ENCODE peak calls at places on chromosomes 3 and 15, in nine cellular contexts. S is hepatocyte; F is pons; Z is EL; H is GM13976; G is NT2/D1; A is activated CD4-positive, alpha-beta T cell treated with anti-CD3 and anti-CD28 coated beads, Interleukin-2, amount 50 U/mL, for 24 hours; U is AG04449; C is H4. I is an unnamed sample.

GRCh38 chr3:137360531-137361201 is 402.9 kb downstream of the IL20RB start:
- DNase-seq in S (no peak), F (no peak), Z (no peak), H (no peak), G (no peak), A (no peak), U (no peak), C (no peak), I (no peak)

GRCh38 chr3:197510642-197511018 is 45.1 kb downstream of the BDH1 start:
- DNase-seq in S (no peak), F (no peak), Z (no peak), H (peak), G (no peak), A (no peak), U (no peak), C (no peak), I (no peak)

GRCh38 chr3:170909129-170909903 is 879 bp upstream of the EIF5A2 start:
- DNase-seq in S (peak), F (no peak), Z (peak), H (no peak), G (no peak), A (no peak), U (peak), C (peak), I (peak)

GRCh38 chr3:156211583-156211982 is 91.2 kb downstream of the KCNAB1 start:
- DNase-seq in S (no peak), F (no peak), Z (peak), H (no peak), G (no peak), A (no peak), U (peak), C (no peak), I (peak)

GRCh38 chr15:62835351-62835750 is 207.2 kb upstream of the TPM1 start:
- DNase-seq in S (no peak), F (no peak), Z (no peak), H (no peak), G (no peak), A (no peak), U (no peak), C (no peak), I (no peak)

GRCh38 chr15:31298707-31299172 is 27.9 kb upstream of the KLF13 start:
- DNase-seq in S (no peak), F (no peak), Z (no peak), H (no peak), G (no peak), A (no peak), U (no peak), C (no peak), I (no peak)

GRCh38 chr3:37129871-37130270 is 44.5 kb downstream of the LRRFIP2 start:
- DNase-seq in S (no peak), F (no peak), Z (peak), H (no peak), G (no peak), A (no peak), U (peak), C (no peak), I (peak)

GRCh38 chr3:155242342-155242741 is 51.1 kb downstream of the STRIT1 start:
- DNase-seq in S (no peak), F (no peak), Z (peak), H (no peak), G (no peak), A (no peak), U (no peak), C (no peak), I (no peak)

GRCh38 chr3:29914861-29915524 is 634.1 kb downstream of the RBMS3 start:
- DNase-seq in S (peak), F (no peak), Z (peak), H (no peak), G (no peak), A (no peak), U (peak), C (peak), I (peak)

GRCh38 chr15:40944510-40945296 is 8.6 kb upstream of the CHAC1 start:
- DNase-seq in S (no peak), F (no peak), Z (no peak), H (no peak), G (no peak), A (no peak), U (no peak), C (no peak), I (no peak)

GRCh38 chr3:148075829-148076716 is 621.6 kb upstream of the AGTR1 start:
- DNase-seq in S (peak), F (peak), Z (peak), H (no peak), G (peak), A (no peak), U (peak), C (peak), I (peak)

GRCh38 chr15:89002281-89002761 is 85.9 kb upstream of the ABHD2 start:
- DNase-seq in S (no peak), F (no peak), Z (peak), H (peak), G (no peak), A (no peak), U (peak), C (peak), I (peak)

GRCh38 chr3:122513386-122514122 is 1.2 kb downstream of the KPNA1 start:
- DNase-seq in S (no peak), F (no peak), Z (peak), H (no peak), G (no peak), A (no peak), U (no peak), C (peak), I (peak)

GRCh38 chr3:9861626-9862130 is 17.9 kb upstream of the RPUSD3 start:
- DNase-seq in S (no peak), F (no peak), Z (no peak), H (peak), G (no peak), A (no peak), U (no peak), C (no peak), I (no peak)

GRCh38 chr3:16449369-16449768 is 64.1 kb downstream of the RFTN1 start:
- DNase-seq in S (no peak), F (no peak), Z (no peak), H (no peak), G (no peak), A (no peak), U (no peak), C (no peak), I (no peak)

GRCh38 chr3:59432676-59433075 is 382.9 kb upstream of the CFAP20DC start:
- DNase-seq in S (no peak), F (no peak), Z (peak), H (no peak), G (no peak), A (no peak), U (no peak), C (no peak), I (no peak)

GRCh38 chr3:11185564-11186317 is 31.4 kb downstream of the HRH1 start:
- DNase-seq in S (peak), F (no peak), Z (peak), H (no peak), G (no peak), A (no peak), U (peak), C (peak), I (peak)

GRCh38 chr3:177646749-177647148 is 449.5 kb upstream of the TBL1XR1 start:
- DNase-seq in S (no peak), F (no peak), Z (no peak), H (no peak), G (no peak), A (no peak), U (no peak), C (no peak), I (no peak)

GRCh38 chr3:66418432-66419052 is 82.3 kb downstream of the LRIG1 start:
- DNase-seq in S (no peak), F (peak), Z (no peak), H (no peak), G (no peak), A (no peak), U (no peak), C (peak), I (no peak)

GRCh38 chr3:153896197-153896596 is 225.0 kb upstream of the ARHGEF26 start:
- DNase-seq in S (no peak), F (no peak), Z (no peak), H (no peak), G (no peak), A (no peak), U (no peak), C (no peak), I (no peak)

GRCh38 chr3:147393261-147393964 is 12.9 kb downstream of the ZIC4 start:
- DNase-seq in S (no peak), F (peak), Z (peak), H (no peak), G (no peak), A (no peak), U (no peak), C (peak), I (no peak)

GRCh38 chr3:14884665-14885064 is 62.7 kb upstream of the NR2C2 start:
- DNase-seq in S (no peak), F (no peak), Z (no peak), H (no peak), G (no peak), A (no peak), U (no peak), C (no peak), I (no peak)

GRCh38 chr15:86329311-86330013 is 249.8 kb downstream of the AGBL1 start:
- DNase-seq in S (no peak), F (no peak), Z (no peak), H (no peak), G (no peak), A (no peak), U (no peak), C (no peak), I (no peak)

GRCh38 chr3:192861972-192862371 is 55.7 kb downstream of the MB21D2 start:
- DNase-seq in S (no peak), F (no peak), Z (no peak), H (no peak), G (no peak), A (no peak), U (no peak), C (no peak), I (no peak)

GRCh38 chr3:132399054-132399929 is 18.0 kb upstream of the DNAJC13 start:
- DNase-seq in S (peak), F (peak), Z (peak), H (peak), G (peak), A (no peak), U (peak), C (peak), I (peak)

GRCh38 chr3:99980606-99981005 is 133.7 kb downstream of the FILIP1L start:
- DNase-seq in S (no peak), F (no peak), Z (no peak), H (no peak), G (no peak), A (no peak), U (no peak), C (no peak), I (no peak)

GRCh38 chr3:115670911-115671310 is 47.6 kb downstream of the GAP43 start:
- DNase-seq in S (no peak), F (no peak), Z (no peak), H (no peak), G (no peak), A (no peak), U (no peak), C (no peak), I (no peak)

GRCh38 chr3:143203848-143204247 is 84.3 kb downstream of the CHST2 start:
- DNase-seq in S (no peak), F (no peak), Z (peak), H (no peak), G (no peak), A (no peak), U (no peak), C (no peak), I (peak)

GRCh38 chr3:52819936-52820335 is 10.5 kb downstream of the ITIH4 start:
- DNase-seq in S (no peak), F (no peak), Z (no peak), H (no peak), G (no peak), A (no peak), U (no peak), C (no peak), I (no peak)

GRCh38 chr3:147361671-147362420 is 44.5 kb downstream of the ZIC4 start:
- DNase-seq in S (peak), F (no peak), Z (peak), H (peak), G (no peak), A (peak), U (no peak), C (peak), I (peak)

GRCh38 chr15:69380100-69380725 is 33.9 kb upstream of the KIF23 start:
- DNase-seq in S (no peak), F (no peak), Z (no peak), H (no peak), G (peak), A (no peak), U (no peak), C (no peak), I (peak)

GRCh38 chr3:136675150-136675858 is 76.9 kb downstream of the STAG1 start:
- DNase-seq in S (no peak), F (no peak), Z (no peak), H (no peak), G (no peak), A (no peak), U (no peak), C (no peak), I (no peak)